ENCODE peak calls at places on chromosomes 4 and X, in five cellular contexts. Z, Y, P, I and G are unnamed samples.

GRCh38 chrX:22060952-22061351 is 28.8 kb downstream of the PHEX start:
- DNase-seq in P (no peak), Y (no peak), I (peak; percentile 15), Z (no peak), G (no peak)

GRCh38 chrX:118551426-118551825 is 55.8 kb downstream of the DOCK11 start:
- DNase-seq in I (no peak), P (no peak), Y (no peak), Z (no peak), G (no peak)

GRCh38 chr4:70583952-70584834 is 7.9 kb upstream of the AMBN start:
- DNase-seq in P (no peak), Y (no peak), I (no peak), Z (no peak), G (no peak)

GRCh38 chrX:32673193-32673592 is 538.2 kb downstream of the DMD start:
- DNase-seq in I (peak; percentile 1), Z (no peak), Y (no peak), P (no peak), G (no peak)

GRCh38 chr4:100054071-100054470 is 104.0 kb upstream of the H2AZ1 start:
- DNase-seq in P (no peak), Z (no peak), Y (no peak), I (no peak), G (no peak)

GRCh38 chr4:101037249-101037648 is 310.1 kb downstream of the PPP3CA start:
- DNase-seq in I (no peak), Y (no peak), P (no peak), Z (no peak), G (no peak)

GRCh38 chrX:10381218-10381617 is 224.4 kb downstream of the CLCN4 start:
- DNase-seq in Z (no peak), P (no peak), I (no peak), Y (no peak), G (no peak)

GRCh38 chr4:185304944-185305690 is 90.6 kb downstream of the LRP2BP start:
- DNase-seq in P (no peak), Z (no peak), I (peak; percentile 25), Y (no peak), G (peak; percentile 13)

DNA sequence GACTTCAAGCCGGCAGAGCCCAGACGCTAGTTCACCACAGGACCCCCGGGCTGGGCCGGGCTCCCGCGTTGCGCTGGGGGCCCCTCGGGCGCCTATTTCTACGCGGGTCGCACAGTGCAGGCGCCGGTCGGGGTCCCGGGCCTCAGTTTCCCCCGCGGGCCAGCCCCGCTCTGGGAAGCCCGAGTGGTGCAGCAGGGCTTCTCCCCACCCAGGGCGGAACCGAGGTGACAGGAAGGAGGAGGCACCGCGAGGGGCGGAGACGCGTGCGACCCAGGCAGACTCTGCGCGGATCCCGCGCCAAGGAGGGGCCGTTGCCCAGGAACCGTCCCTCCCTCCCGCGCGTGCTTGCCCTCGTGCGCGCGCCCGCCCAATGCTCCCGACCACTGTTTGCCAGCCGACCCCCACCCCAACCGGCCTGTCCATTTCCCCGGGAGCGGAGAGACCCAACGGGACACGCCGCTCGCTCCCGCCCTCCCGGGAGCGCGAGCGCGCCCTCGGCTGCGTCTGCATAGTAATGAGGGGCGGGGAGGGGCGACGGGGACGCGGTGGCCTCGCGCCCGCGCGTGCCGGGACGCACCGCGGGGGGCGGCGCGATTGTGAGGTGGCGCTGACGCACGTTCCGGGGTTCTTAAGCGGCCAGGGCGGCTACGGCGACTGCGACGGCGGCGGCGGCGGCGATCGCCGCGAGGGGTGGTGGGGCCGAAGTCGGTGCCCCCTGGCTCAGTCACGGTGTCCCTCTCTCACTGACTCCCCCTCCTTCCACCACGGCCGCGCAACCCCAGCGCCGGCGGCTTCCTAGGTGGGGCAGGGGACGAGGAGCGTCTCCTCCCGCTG is at the start of gene CPEB2:
- DNase-seq in I (peak; percentile 98), Z (peak; percentile 88), Y (peak; percentile 91), P (peak; percentile 95), G (peak; percentile 96)
- TF ChIP-seq CTCF in I (no peak), Z (no peak), Y (no peak), P (no peak), G (no peak)

GRCh38 chr4:149985981-149986380 is 92.3 kb upstream of the DCLK2 start:
- DNase-seq in I (no peak), P (no peak), Y (no peak), Z (no peak), G (no peak)
- TF ChIP-seq CTCF in I (no peak), P (no peak), Y (no peak), Z (no peak), G (no peak)

GRCh38 chr4:137180349-137180748 is 351.9 kb downstream of the PCDH18 start:
- DNase-seq in I (peak; percentile 12), Y (no peak), Z (no peak), P (no peak), G (peak; percentile 23)
- TF ChIP-seq CTCF in I (peak; percentile 11), Y (no peak), Z (no peak), P (no peak), G (no peak)

GRCh38 chr4:163758032-163758431 is 263.5 kb downstream of the TMA16 start:
- DNase-seq in Z (no peak), P (no peak), I (no peak), Y (no peak), G (no peak)

DNA sequence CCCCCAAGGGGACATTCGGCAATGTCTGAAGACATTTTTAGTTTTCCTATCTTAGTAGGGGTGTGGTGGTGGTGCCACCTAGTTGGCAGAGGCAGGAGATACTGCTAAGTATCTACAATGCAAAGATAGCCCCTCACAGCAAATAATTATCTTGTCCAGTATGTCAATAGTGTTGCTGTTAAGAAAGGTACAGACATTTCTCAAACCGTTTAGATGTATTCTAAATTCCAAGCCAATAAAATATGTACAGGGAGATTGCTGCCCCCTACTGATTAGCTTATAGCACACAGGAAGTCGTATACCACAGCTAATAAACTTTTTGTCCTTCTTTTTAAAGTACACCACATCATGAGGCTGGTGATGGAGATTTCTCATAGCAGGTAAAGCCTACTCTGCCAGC is 260.5 kb downstream of the TMA16 start:
- DNase-seq in I (no peak), Y (no peak), Z (no peak), P (no peak), G (no peak)
- TF ChIP-seq CTCF in I (no peak), Y (no peak), Z (no peak), P (no peak), G (no peak)

GRCh38 chr4:84381759-84382158 is 117.3 kb downstream of the NKX6-1 start:
- DNase-seq in Z (no peak), Y (no peak), I (no peak), P (no peak), G (no peak)

GRCh38 chr4:84379881-84380618 is 119.0 kb downstream of the NKX6-1 start:
- DNase-seq in I (peak; percentile 7), P (no peak), Y (no peak), Z (no peak), G (no peak)

GRCh38 chr4:84378277-84378838 is 120.7 kb downstream of the NKX6-1 start:
- DNase-seq in P (no peak), Z (no peak), I (no peak), Y (no peak), G (no peak)

DNA sequence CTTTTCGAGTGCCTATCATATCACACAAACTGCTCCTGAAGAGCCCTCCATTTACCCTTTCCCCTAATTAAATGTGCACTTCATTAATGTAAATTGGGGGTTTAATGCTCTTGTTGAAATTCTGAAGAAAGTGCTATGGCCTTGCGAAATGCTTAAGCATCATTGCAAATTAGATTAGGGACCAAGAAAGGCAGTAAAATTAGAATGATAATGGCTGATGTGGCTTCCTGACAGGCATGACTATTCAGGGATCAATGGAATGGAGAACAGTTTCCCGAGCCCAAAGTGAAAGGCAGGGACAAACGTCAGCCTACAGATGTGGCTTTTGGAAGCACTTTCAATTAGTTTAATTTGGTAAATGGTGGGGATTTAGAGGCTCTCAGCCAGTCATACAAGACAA is 120.1 kb downstream of the NKX6-1 start:
- DNase-seq in I (no peak), Z (no peak), P (no peak), Y (no peak), G (no peak)
- TF ChIP-seq CTCF in I (no peak), Z (no peak), P (no peak), Y (no peak), G (no peak)

DNA sequence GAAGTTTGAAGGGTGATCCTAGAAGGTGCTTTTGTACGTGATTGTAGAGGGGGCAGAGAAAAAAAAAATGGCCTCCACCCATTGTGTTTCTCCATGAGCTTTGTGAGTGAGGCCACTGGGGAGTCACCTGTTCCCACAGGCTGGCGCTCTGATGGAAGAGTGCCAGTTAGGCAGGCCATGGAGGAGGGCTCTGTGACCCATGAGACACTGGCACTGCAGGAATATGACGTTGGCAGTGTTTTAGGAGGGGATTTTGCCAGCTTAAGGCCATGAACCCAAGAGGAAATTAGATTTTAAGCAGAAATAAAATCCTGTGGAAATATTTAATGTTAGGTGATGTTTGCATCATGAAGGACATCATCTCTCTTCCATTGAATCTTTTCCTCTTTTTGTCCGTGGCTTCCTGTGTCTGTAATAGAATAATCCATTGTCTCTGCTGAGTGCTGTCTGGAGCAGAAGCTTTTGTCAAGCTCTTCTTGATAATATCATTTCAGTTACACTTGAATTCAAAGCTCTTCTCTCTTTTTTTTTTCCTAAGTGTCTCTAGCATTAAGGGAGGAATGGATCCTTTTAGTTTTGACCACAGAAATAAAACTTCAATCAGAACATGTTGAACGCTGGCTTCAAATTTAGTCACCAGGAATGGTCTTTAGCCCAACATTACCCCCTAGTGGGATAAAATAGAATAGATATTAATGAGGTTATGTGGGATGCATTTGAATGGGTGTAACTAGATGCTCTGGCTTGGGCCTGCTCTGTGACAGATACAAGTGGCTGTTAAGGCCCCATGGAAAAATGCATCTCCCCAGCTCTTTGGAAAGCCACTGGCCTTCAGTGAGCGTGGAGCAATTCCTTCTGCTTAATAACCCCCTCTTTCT is 41.0 kb upstream of the UCP1 start:
- DNase-seq in I (peak; percentile 64), Y (no peak), P (no peak), Z (peak; percentile 54), G (no peak)
- TF ChIP-seq CTCF in I (peak; percentile 54), Y (peak; percentile 63), P (peak; percentile 50), Z (peak; percentile 46), G (peak; percentile 67)

DNA sequence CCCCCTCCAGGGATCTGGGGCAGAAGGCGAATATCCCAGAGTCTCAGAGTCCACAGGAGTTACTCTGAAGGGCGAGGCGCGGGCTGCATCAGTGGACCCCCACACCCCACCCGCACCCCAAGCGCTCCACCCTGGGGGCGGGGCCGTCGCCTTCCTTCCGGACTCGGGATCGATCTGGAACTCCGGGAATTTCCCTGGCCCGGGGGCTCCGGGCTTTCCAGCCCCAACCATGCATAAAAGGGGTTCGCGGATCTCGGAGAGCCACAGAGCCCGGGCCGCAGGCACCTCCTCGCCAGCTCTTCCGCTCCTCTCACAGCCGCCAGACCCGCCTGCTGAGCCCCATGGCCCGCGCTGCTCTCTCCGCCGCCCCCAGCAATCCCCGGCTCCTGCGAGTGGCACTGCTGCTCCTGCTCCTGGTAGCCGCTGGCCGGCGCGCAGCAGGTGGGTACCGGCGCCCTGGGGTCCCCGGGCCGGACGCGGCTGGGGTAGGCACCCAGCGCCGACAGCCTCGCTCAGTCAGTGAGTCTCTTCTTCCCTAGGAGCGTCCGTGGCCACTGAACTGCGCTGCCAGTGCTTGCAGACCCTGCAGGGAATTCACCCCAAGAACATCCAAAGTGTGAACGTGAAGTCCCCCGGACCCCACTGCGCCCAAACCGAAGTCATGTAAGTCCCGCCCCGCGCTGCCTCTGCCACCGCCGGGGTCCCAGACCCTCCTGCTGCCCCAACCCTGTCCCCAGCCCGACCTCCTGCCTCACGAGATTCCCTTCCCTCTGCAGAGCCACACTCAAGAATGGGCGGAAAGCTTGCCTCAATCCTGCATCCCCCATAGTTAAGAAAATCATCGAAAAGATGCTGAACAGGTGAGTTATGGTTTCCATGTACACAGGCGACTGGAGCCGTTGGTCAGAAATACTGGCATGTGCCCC is at the start of gene CXCL1:
- DNase-seq in Y (peak; percentile 42), P (peak; percentile 36), Z (peak; percentile 54), I (peak; percentile 63), G (peak; percentile 54)
- TF ChIP-seq CTCF in Y (no peak), P (no peak), Z (peak; percentile 69), I (peak; percentile 20), G (no peak)

GRCh38 chr4:77047037-77047436 is 28.8 kb downstream of the CCNI start:
- DNase-seq in P (no peak), I (peak; percentile 38), Y (no peak), Z (peak; percentile 14), G (no peak)
- TF ChIP-seq CTCF in P (peak; percentile 17), I (peak; percentile 39), Y (peak; percentile 33), Z (peak; percentile 36), G (peak; percentile 30)